ENCODE peak calls at places on chromosomes 7 and 10, in eight cellular contexts. K, M, N, J, I, X, T and L are unnamed samples.

GRCh38 chr7:97018775-97019535 is 5.7 kb downstream of the DLX5 start:
- DNase-seq in N (no peak), I (peak), K (no peak), J (no peak), M (no peak), X (no peak), T (no peak), L (no peak)

GRCh38 chr7:12638851-12639467 is 48.5 kb upstream of the ARL4A start:
- DNase-seq in T (peak), N (peak), X (no peak), M (no peak), I (no peak), K (no peak), J (peak), L (peak)

GRCh38 chr7:2785071-2785500 is 59.0 kb downstream of the GNA12 start:
- DNase-seq in J (peak), K (peak), M (peak), X (no peak), T (no peak), N (peak), I (no peak), L (no peak)

GRCh38 chr7:95045236-95045923 is 138.0 kb downstream of the PPP1R9A start:
- DNase-seq in N (peak), T (peak), I (no peak), M (peak), J (peak), X (no peak), K (no peak), L (peak)

GRCh38 chr7:120700806-120701205 is 157.1 kb downstream of the TSPAN12 start:
- DNase-seq in T (no peak), X (no peak), I (no peak), N (no peak), M (no peak), J (no peak), K (no peak), L (no peak)

GRCh38 chr7:139635521-139636240 is 112.2 kb downstream of the CLEC2L start:
- DNase-seq in N (no peak), J (no peak), I (no peak), K (no peak), X (no peak), M (no peak), T (peak), L (no peak)

GRCh38 chr10:17665742-17666141 is 21.8 kb downstream of the STAM start:
- DNase-seq in K (peak), M (peak), N (peak), J (peak), X (no peak), T (no peak), I (no peak), L (no peak)

GRCh38 chr10:73956476-73957338 is 41.2 kb upstream of the VCL start:
- DNase-seq in M (peak), K (no peak), I (no peak), T (peak), J (peak), N (peak), X (no peak), L (peak)

GRCh38 chr10:7610651-7611389 is 55.9 kb downstream of the ITIH5 start:
- DNase-seq in T (no peak), M (no peak), X (peak), N (peak), I (no peak), K (no peak), J (peak), L (no peak)

GRCh38 chr10:28946479-28946878 is 269.2 kb downstream of the BAMBI start:
- DNase-seq in K (no peak), I (no peak), T (no peak), J (peak), M (peak), N (peak), X (no peak), L (no peak)

GRCh38 chr10:99234067-99234738 is 1.4 kb downstream of the HPSE2 start:
- DNase-seq in M (peak), X (peak), J (peak), K (no peak), N (peak), T (peak), I (no peak), L (peak)

GRCh38 chr7:41993173-41993867 is 243.7 kb downstream of the GLI3 start:
- DNase-seq in I (no peak), K (no peak), J (peak), T (no peak), N (peak), X (no peak), M (peak), L (no peak)

GRCh38 chr10:49176310-49177268 is 11.6 kb downstream of the TMEM273 start:
- DNase-seq in M (no peak), J (no peak), N (no peak), I (peak), K (no peak), X (no peak), T (no peak), L (no peak)

GRCh38 chr10:120336910-120337540 is 120.0 kb upstream of the PLPP4 start:
- DNase-seq in K (no peak), J (peak), N (peak), X (no peak), M (peak), T (peak), I (no peak), L (peak)

GRCh38 chr10:86632009-86632800 is 22.1 kb upstream of the OPN4 start:
- DNase-seq in M (no peak), T (no peak), J (peak), N (no peak), I (no peak), K (no peak), X (peak), L (no peak)
- H3K4me3 ChIP-seq in M (peak), T (no peak), J (peak), N (peak), I (peak), K (peak), X (peak), L (no peak)

DNA sequence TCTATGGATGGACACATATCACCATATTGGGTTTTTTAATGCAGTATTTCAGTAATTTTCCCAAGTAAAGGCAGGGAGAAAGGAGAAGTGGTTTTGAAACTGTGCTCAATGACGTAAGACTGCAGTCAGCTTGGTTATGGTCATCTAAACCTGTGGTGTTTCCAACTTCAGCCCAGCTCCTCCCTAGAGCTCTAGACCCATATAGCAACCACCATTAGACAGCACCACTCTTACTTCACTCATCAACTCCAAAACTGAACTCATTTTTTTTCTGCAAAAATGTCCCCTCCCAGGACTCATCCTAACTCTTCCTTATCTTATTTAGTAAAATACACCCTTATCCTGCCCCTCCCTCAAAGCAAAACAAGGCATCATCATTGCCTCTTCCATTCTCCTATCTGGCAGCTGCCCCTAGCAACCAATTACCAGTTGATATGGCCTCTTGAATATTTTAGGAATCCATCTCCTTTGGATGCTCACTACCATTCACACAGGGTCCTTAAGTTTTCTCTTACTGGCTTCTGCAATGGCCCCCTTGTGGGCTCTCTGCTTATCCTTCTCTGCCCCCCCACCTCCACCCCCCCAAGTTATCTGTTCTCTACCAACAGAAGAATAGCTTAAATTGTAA is 1.5 kb upstream of the RALA start:
- DNase-seq in I (no peak), N (peak), T (peak), K (no peak), X (no peak), J (peak), M (no peak), L (no peak)
- H3K4me3 ChIP-seq in I (no peak), N (no peak), T (no peak), K (no peak), X (peak), J (peak), M (no peak), L (peak)

GRCh38 chr7:117872565-117873055 is 631 bp downstream of the CTTNBP2 start:
- DNase-seq in I (no peak), J (peak), M (peak), N (peak), X (peak), K (no peak), T (no peak), L (no peak)
- H3K4me3 ChIP-seq in I (peak), J (peak), M (peak), N (peak), X (peak), K (peak), T (no peak), L (no peak)

GRCh38 chr10:100267237-100268104 is at the start of gene CWF19L1:
- DNase-seq in I (peak), M (peak), X (peak), K (peak), N (peak), J (peak), T (peak), L (peak)
- H3K4me3 ChIP-seq in I (peak), M (peak), X (peak), K (peak), N (peak), J (peak), T (peak), L (peak)

GRCh38 chr7:27920281-27920946 is 180.5 kb downstream of the TAX1BP1 start:
- DNase-seq in J (no peak), M (no peak), K (no peak), I (no peak), N (no peak), T (no peak), X (no peak), L (no peak)
- H3K4me3 ChIP-seq in J (peak), M (no peak), K (no peak), I (no peak), N (no peak), T (no peak), X (no peak), L (peak)

DNA sequence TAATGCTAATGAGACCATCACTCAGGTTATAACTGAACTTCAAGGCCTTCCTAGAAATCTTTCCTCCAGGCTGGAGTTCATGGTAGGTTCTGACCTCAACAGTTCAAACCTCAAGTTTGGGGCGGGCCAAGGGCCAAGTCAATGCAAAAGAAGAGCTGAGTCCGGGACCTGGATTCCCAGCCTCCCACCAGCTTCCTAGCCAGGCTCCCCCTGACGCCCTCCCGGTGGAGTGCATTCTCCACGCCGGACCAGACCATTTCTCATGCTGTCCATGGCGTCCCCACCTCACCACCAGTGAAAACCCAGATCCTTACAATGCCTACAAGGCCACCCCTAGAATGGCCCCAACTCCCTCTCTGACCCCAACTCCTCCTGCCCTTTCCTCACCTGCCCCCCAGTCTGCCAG is 834 bp upstream of the PDLIM1 start:
- DNase-seq in K (no peak), M (no peak), I (no peak), J (no peak), T (no peak), X (no peak), N (no peak), L (no peak)
- H3K4me3 ChIP-seq in K (no peak), M (no peak), I (peak), J (no peak), T (no peak), X (no peak), N (no peak), L (no peak)

GRCh38 chr10:29970012-29970396 is 89.4 kb downstream of the JCAD start:
- DNase-seq in M (no peak), N (no peak), K (no peak), I (no peak), J (no peak), T (no peak), X (no peak), L (no peak)
- H3K4me3 ChIP-seq in M (no peak), N (no peak), K (no peak), I (no peak), J (no peak), T (no peak), X (no peak), L (no peak)

GRCh38 chr7:150321788-150322113 is 1.4 kb upstream of the LRRC61 start:
- DNase-seq in N (no peak), K (no peak), X (no peak), J (no peak), T (no peak), I (no peak), M (no peak), L (no peak)
- H3K4me3 ChIP-seq in N (no peak), K (no peak), X (no peak), J (no peak), T (no peak), I (no peak), M (no peak), L (peak)